ENCODE peak calls at places on chromosomes 13 and 19, in ten cellular contexts. V is nephron progenitor cell; F is ovary; X is neural crest cell; H is PC-3; M is foreskin fibroblast; I is body of pancreas; C is CD4-positive, alpha-beta T cell; N is HFFc6; T is cardiac fibroblast. P is an unnamed sample.

GRCh38 chr19:3336351-3336679 is 30.1 kb upstream of the NFIC start:
- DNase-seq in V (no peak), F (no peak), X (no peak), H (no peak), M (no peak), I (no peak), C (no peak), N (no peak), T (no peak), P (no peak)

GRCh38 chr19:55176116-55176515 is 4.0 kb downstream of the SYT5 start:
- DNase-seq in V (no peak), F (no peak), X (no peak), H (no peak), M (no peak), I (no peak), C (no peak), N (no peak), T (no peak), P (no peak)

GRCh38 chr13:34730966-34731365 is 211.1 kb upstream of the NBEA start:
- DNase-seq in V (no peak), F (no peak), X (no peak), H (no peak), M (no peak), I (no peak), C (no peak), N (no peak), T (no peak), P (no peak)

GRCh38 chr19:45467115-45467455 is 711 bp upstream of the FOSB start:
- DNase-seq in V (no peak), F (no peak), X (no peak), H (no peak), M (no peak), I (no peak), C (no peak), N (no peak), T (no peak), P (no peak)

GRCh38 chr13:112885782-112886268 is 83.2 kb upstream of the MCF2L start:
- DNase-seq in V (peak), F (peak), X (peak), H (peak), M (peak), I (peak), C (no peak), N (peak), T (peak), P (peak)

GRCh38 chr19:55485439-55486011 is 537 bp downstream of the NAT14 start:
- DNase-seq in V (no peak), F (no peak), X (no peak), H (no peak), M (peak), I (no peak), C (no peak), N (no peak), T (no peak), P (no peak)

GRCh38 chr13:98834254-98834960 is 81.9 kb upstream of the SLC15A1 start:
- DNase-seq in V (no peak), F (no peak), X (no peak), H (no peak), M (peak), I (no peak), C (no peak), N (no peak), T (no peak), P (no peak)

GRCh38 chr19:35030257-35031071 is at the start of gene SCN1B:
- DNase-seq in V (peak), F (peak), X (peak), H (peak), M (peak), I (peak), C (peak), N (peak), T (peak), P (peak)

GRCh38 chr13:30763786-30764440 is 28.6 kb downstream of the ALOX5AP start:
- DNase-seq in V (no peak), F (no peak), X (no peak), H (peak), M (peak), I (no peak), C (no peak), N (no peak), T (no peak), P (no peak)

GRCh38 chr13:99614465-99614885 is 113.2 kb downstream of the TM9SF2 start:
- DNase-seq in V (no peak), F (no peak), X (no peak), H (no peak), M (no peak), I (peak), C (peak), N (peak), T (peak), P (no peak)

GRCh38 chr13:50104493-50104892 is 89.2 kb downstream of the KCNRG start:
- DNase-seq in V (no peak), F (no peak), X (no peak), H (peak), M (peak), I (no peak), C (no peak), N (peak), T (no peak), P (no peak)

GRCh38 chr13:48156466-48156865 is 61.6 kb upstream of the MED4 start:
- DNase-seq in V (no peak), F (no peak), X (peak), H (no peak), M (no peak), I (no peak), C (peak), N (no peak), T (no peak), P (no peak)

GRCh38 chr19:30630289-30631034 is 258.3 kb downstream of the ZNF536 start:
- DNase-seq in V (no peak), F (no peak), X (no peak), H (no peak), M (no peak), I (no peak), C (no peak), N (no peak), T (no peak), P (no peak)

GRCh38 chr13:76223565-76223964 is 587.4 kb downstream of the LMO7 start:
- DNase-seq in V (no peak), F (no peak), X (no peak), H (no peak), M (no peak), I (no peak), C (no peak), N (no peak), T (peak), P (no peak)

GRCh38 chr19:23914402-23915286 is at the start of gene ZNF726:
- DNase-seq in V (peak), F (peak), X (no peak), H (peak), M (peak), I (peak), C (peak), N (peak), T (peak), P (peak)

GRCh38 chr19:6769006-6769637 is 1.9 kb upstream of the SH2D3A start:
- DNase-seq in V (no peak), F (no peak), X (no peak), H (peak), M (peak), I (no peak), C (no peak), N (no peak), T (peak), P (no peak)

GRCh38 chr19:47100290-47100689 is 13.3 kb downstream of the ZC3H4 start:
- DNase-seq in V (no peak), F (no peak), X (no peak), H (no peak), M (no peak), I (no peak), C (no peak), N (no peak), T (no peak), P (no peak)

GRCh38 chr13:76397413-76397812 is 488.8 kb downstream of the KCTD12 start:
- DNase-seq in V (no peak), F (no peak), X (no peak), H (no peak), M (no peak), I (no peak), C (no peak), N (no peak), T (no peak), P (no peak)

GRCh38 chr13:111345682-111346081 is 25.2 kb downstream of the TEX29 start:
- DNase-seq in V (no peak), F (no peak), X (no peak), H (no peak), M (no peak), I (no peak), C (no peak), N (no peak), T (no peak), P (no peak)

GRCh38 chr19:927707-928401 is 2.0 kb downstream of the ARID3A start:
- DNase-seq in V (peak), F (no peak), X (no peak), H (no peak), M (peak), I (no peak), C (no peak), N (no peak), T (no peak), P (no peak)

GRCh38 chr19:16814526-16815100 is 14.6 kb upstream of the SIN3B start:
- DNase-seq in V (no peak), F (no peak), X (no peak), H (no peak), M (peak), I (no peak), C (no peak), N (no peak), T (peak), P (no peak)

GRCh38 chr13:91087276-91087675 is 260.2 kb upstream of the MIR17HG start:
- DNase-seq in V (no peak), F (no peak), X (no peak), H (no peak), M (no peak), I (no peak), C (no peak), N (no peak), T (no peak), P (no peak)

GRCh38 chr13:24719139-24719538 is 38.9 kb downstream of the ATP12A start:
- DNase-seq in V (no peak), F (no peak), X (no peak), H (no peak), M (no peak), I (no peak), C (no peak), N (no peak), T (no peak), P (no peak)

GRCh38 chr13:43304945-43305344 is 281.6 kb downstream of the DNAJC15 start:
- DNase-seq in V (no peak), F (no peak), X (no peak), H (no peak), M (no peak), I (no peak), C (no peak), N (no peak), T (no peak), P (no peak)

GRCh38 chr13:93290503-93290902 is 63.9 kb downstream of the GPC6 start:
- DNase-seq in V (no peak), F (no peak), X (no peak), H (no peak), M (peak), I (no peak), C (no peak), N (no peak), T (peak), P (no peak)

GRCh38 chr19:1324249-1324791 is 38.6 kb downstream of the EFNA2 start:
- DNase-seq in V (no peak), F (no peak), X (no peak), H (no peak), M (no peak), I (no peak), C (no peak), N (no peak), T (no peak), P (no peak)

GRCh38 chr13:112648966-112649690 is 40.7 kb upstream of the ATP11A start:
- DNase-seq in V (no peak), F (no peak), X (no peak), H (no peak), M (no peak), I (no peak), C (no peak), N (no peak), T (no peak), P (no peak)

GRCh38 chr19:44202470-44202869 is 9.9 kb upstream of the ZNF227 start:
- DNase-seq in V (no peak), F (no peak), X (no peak), H (no peak), M (peak), I (no peak), C (no peak), N (peak), T (peak), P (no peak)

GRCh38 chr19:30667227-30667626 is 295.0 kb downstream of the ZNF536 start:
- DNase-seq in V (no peak), F (no peak), X (no peak), H (no peak), M (no peak), I (no peak), C (no peak), N (no peak), T (no peak), P (no peak)

GRCh38 chr13:93248627-93249047 is 22.0 kb downstream of the GPC6 start:
- DNase-seq in V (peak), F (no peak), X (peak), H (peak), M (peak), I (peak), C (no peak), N (peak), T (peak), P (no peak)

GRCh38 chr13:80979035-80979641 is 638.2 kb upstream of the SPRY2 start:
- DNase-seq in V (peak), F (no peak), X (peak), H (peak), M (peak), I (peak), C (no peak), N (peak), T (peak), P (peak)

GRCh38 chr13:80035096-80035495 is 305.8 kb downstream of the SPRY2 start:
- DNase-seq in V (no peak), F (no peak), X (no peak), H (no peak), M (no peak), I (no peak), C (no peak), N (no peak), T (peak), P (no peak)

GRCh38 chr13:44386932-44387556 is 13.4 kb downstream of the SERP2 start:
- DNase-seq in V (no peak), F (no peak), X (no peak), H (no peak), M (no peak), I (no peak), C (no peak), N (no peak), T (no peak), P (no peak)

GRCh38 chr19:23887642-23888041 is 27.0 kb upstream of the ZNF726 start:
- DNase-seq in V (no peak), F (no peak), X (no peak), H (peak), M (peak), I (no peak), C (no peak), N (no peak), T (no peak), P (no peak)

GRCh38 chr19:53511933-53512374 is 26.0 kb upstream of the ZNF331 start:
- DNase-seq in V (peak), F (peak), X (peak), H (peak), M (peak), I (peak), C (peak), N (peak), T (peak), P (peak)
- TF ChIP-seq CTCF in V (peak), F (no peak), X (peak), H (peak), M (peak), I (peak), C (peak), N (peak), T (peak), P (peak)

GRCh38 chr13:65926750-65927171 is 1303.4 kb downstream of the PCDH9 start:
- DNase-seq in V (peak), F (no peak), X (no peak), H (peak), M (peak), I (peak), C (no peak), N (no peak), T (peak), P (no peak)
- TF ChIP-seq CTCF in V (peak), F (no peak), X (peak), H (peak), M (peak), I (peak), C (no peak), N (peak), T (peak), P (no peak)

GRCh38 chr13:72782717-72783116 is 784 bp downstream of the PIBF1 start:
- DNase-seq in V (peak), F (no peak), X (no peak), H (no peak), M (peak), I (no peak), C (no peak), N (peak), T (peak), P (no peak)

DNA sequence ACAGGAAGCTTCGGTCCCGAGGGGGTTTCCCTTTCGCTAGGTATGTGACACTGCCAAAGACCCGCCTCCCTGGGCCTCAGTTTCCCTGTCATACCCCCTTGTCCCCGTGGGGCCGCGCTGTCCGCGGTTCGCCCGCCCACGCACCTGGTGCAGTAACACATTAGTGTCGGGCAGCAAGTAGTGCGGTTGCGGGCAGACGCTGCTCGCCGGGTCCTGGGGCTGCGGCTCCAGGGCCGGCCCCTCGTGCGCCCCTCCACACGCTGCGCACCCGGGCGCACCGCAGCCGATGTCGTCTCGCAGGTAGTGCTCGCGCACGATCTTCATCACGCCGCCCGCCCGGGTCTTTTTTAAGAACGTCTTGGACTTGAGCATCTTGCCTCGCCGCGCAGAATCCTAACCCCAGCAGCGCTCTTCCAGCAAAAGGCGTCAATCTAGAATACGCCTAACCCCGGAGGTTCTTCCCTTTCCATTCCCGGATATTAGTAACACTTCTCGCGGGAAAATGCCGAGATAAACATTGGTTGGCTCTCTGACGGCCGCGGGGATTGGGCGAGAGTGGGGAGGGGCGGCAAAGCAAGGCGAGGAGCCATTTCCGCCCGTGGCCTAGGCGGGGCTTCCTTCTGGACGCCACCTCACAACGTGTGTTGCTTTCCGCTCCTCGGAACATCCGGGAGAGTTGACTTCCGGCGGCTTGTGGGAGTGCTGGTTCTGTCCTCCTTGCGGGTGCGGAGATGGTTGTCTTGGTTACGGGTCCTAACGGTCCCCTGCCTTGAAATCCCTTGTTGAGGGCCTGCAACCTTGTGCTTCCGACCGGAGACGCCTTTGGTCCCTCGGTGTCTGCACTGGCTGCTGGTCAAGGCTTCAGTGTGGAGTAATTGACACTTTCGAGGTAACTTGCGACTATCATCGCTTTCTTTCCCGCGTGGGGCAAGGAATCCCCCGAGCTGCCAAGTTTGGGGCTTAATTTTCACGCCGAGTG is at the start of the genes DIS3 and PIBF1:
- DNase-seq in V (peak), F (peak), X (peak), H (peak), M (peak), I (peak), C (peak), N (peak), T (peak), P (peak)
- TF ChIP-seq CTCF in V (no peak), F (no peak), X (peak), H (no peak), M (peak), I (no peak), C (no peak), N (peak), T (no peak), P (no peak)

DNA sequence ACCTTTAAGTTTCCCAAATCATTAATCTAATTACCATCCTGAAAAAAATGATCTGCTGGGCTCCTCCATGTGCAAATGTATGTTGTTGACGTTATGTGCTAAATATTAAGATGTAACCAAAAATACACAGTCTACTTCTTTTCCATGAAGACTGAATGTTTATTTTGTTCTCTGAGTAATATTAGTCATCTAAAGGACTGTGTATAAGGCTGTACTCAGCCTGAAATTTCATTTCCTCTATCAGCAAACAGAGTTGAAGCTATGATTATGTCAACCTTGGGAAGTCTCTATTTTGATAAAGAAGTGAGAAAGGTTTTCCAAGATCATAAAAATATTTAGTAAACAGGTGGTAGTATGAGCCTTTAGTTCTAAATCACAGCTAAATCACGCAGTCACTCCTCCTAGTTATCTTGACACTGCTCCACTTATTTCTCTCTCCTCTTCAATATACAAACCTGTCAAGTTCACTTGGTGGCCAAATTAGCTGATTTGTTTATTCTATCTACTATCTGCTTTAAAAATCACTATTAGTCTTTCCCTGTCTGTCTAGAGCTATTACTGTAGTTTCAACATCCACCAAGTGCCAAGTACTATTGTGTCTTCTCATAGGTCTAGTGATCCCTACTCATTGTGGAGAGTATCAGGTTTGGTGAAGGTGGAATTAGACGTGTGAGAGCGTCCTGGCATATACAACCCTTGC is 211.7 kb upstream of the STARD13 start:
- DNase-seq in V (no peak), F (no peak), X (no peak), H (peak), M (peak), I (no peak), C (no peak), N (peak), T (no peak), P (no peak)
- TF ChIP-seq CTCF in V (no peak), F (no peak), X (no peak), H (no peak), M (no peak), I (no peak), C (no peak), N (no peak), T (no peak), P (no peak)

GRCh38 chr19:39024875-39025641 is 7.3 kb downstream of the FBXO27 start:
- DNase-seq in V (no peak), F (no peak), X (no peak), H (no peak), M (no peak), I (no peak), C (no peak), N (no peak), T (no peak), P (no peak)
- TF ChIP-seq CTCF in V (no peak), F (no peak), X (no peak), H (no peak), M (no peak), I (no peak), C (no peak), N (no peak), T (no peak), P (no peak)

GRCh38 chr13:38635030-38635429 is 51.8 kb upstream of the FREM2 start:
- DNase-seq in V (no peak), F (no peak), X (no peak), H (no peak), M (no peak), I (no peak), C (no peak), N (no peak), T (no peak), P (no peak)
- TF ChIP-seq CTCF in V (no peak), F (no peak), X (no peak), H (no peak), M (no peak), I (no peak), C (no peak), N (no peak), T (no peak), P (no peak)

DNA sequence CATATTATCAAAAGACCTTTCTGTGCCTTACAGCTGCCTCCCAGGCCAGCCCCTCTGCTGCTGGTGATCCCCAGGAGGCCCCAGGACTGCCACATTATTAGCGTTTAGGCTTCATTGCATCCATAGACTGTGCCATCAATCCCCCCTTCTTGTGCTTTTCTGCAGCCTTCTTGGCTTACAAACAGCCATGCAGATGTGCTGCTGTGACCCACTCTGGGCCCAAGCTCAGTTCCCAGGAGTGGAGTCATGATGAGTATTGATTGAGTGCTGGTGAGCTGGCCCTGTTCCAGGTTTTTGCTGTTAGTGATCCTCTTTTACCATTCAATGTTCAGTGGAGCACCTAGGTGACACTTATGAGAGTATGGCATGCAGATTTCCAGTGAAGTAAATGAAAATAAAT is 59.9 kb upstream of the SLAIN1 start:
- DNase-seq in V (no peak), F (no peak), X (no peak), H (no peak), M (no peak), I (no peak), C (no peak), N (no peak), T (no peak), P (no peak)
- TF ChIP-seq CTCF in V (no peak), F (no peak), X (no peak), H (no peak), M (no peak), I (no peak), C (no peak), N (no peak), T (no peak), P (no peak)

P was measured in mesothelial cell of epicardium.